ENCODE peak calls at places on chromosome 11, in ten cellular contexts. G is heart right ventricle, V is left lung, L is A549, J is left ventricle myocardium inferior, K is endodermal cell, R is transverse colon, Z is kidney, S is SJSA1, N is ovary. U is an unnamed sample. For H3K4me1, the result is how much of the 10 kb centered on the place peaks cover.

GRCh38 chr11:112614605-112615004 is 346.6 kb upstream of the NCAM1 start:
- DNase-seq in G (no peak), V (no peak), L (no peak), J (no peak), K (no peak), R (no peak), Z (no peak), S (no peak), N (no peak), U (no peak)

GRCh38 chr11:5280582-5281102 is 10.9 kb upstream of the HBE1 start:
- DNase-seq in G (peak), V (peak), L (peak), J (peak), K (peak), R (no peak), Z (peak), S (peak), N (peak), U (peak)

GRCh38 chr11:105918039-105918438 is 104.0 kb downstream of the MSANTD4 start:
- DNase-seq in G (no peak), V (no peak), L (no peak), J (no peak), K (no peak), R (no peak), Z (no peak), S (no peak), N (no peak), U (no peak)

GRCh38 chr11:3669742-3670183 is 1.4 kb downstream of the CHRNA10 start:
- DNase-seq in G (peak), V (no peak), L (no peak), J (peak), K (no peak), R (no peak), Z (no peak), S (no peak), N (no peak), U (no peak)

GRCh38 chr11:102608699-102609098 is 16.4 kb downstream of the MMP20 start:
- DNase-seq in G (no peak), V (no peak), L (no peak), J (no peak), K (no peak), R (no peak), Z (no peak), S (no peak), N (no peak), U (no peak)

GRCh38 chr11:115530752-115531151 is 26.5 kb upstream of the CADM1 start:
- DNase-seq in G (no peak), V (no peak), L (peak), J (no peak), K (peak), R (no peak), Z (no peak), S (no peak), N (no peak), U (no peak)

GRCh38 chr11:66277475-66278391 is at the start of gene CNIH2:
- DNase-seq in G (no peak), V (no peak), L (peak), J (no peak), K (peak), R (peak), Z (no peak), S (no peak), N (no peak), U (no peak)

GRCh38 chr11:124538019-124538418 is 5.4 kb downstream of the OR8B12 start:
- DNase-seq in G (no peak), V (no peak), L (no peak), J (no peak), K (no peak), R (no peak), Z (no peak), S (no peak), N (no peak), U (no peak)

GRCh38 chr11:57746920-57747319 is 4.7 kb downstream of the BTBD18 start:
- DNase-seq in G (no peak), V (no peak), L (no peak), J (no peak), K (no peak), R (no peak), Z (no peak), S (no peak), N (no peak), U (no peak)

DNA sequence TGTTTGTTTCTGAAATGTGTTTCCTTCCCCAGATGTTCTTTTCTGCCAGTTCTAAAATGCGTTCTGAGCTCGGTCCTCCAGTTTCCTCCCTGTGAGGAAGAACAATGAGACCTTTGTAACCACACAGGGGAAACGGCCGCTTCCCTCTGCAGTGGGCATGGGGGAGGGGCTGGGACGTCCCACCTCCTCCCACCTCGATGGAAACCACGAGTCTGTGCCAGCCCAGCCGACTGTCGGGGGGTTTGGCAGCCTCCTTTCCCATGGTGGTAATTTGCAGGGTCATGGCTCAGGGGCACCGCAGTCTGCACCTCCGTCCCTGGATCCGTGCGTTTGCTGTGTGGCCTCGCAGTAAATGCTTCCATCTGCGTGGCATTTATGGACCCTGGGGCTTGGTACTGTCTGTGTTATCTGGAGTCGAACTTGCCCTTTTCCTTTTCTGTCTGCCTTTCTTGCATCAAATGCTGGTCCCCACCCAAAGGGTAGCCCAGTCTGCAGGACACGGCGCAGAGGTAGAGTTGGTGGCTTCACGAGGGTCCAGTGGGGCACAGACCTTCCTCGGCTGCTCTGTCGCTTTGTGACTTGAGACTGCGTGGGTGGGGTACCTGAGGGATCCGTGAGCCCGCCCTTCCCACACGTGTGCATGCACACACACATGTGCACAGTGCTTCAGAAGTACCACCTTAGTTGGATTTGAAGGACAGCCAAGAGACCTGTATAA is 16.1 kb downstream of the LRP5 start:
- DNase-seq in G (peak), V (no peak), L (no peak), J (peak), K (peak), R (peak), Z (peak), S (peak), N (no peak), U (peak)
- H3K4me1 ChIP-seq in G (half or more), V (half or more), L (under half), J (half or more), K (under half), R (half or more), Z (under half), S (under half), N (under half), U (under half)

GRCh38 chr11:77072851-77073327 is 6.1 kb downstream of the CAPN5 start:
- DNase-seq in G (no peak), V (no peak), L (no peak), J (no peak), K (peak), R (no peak), Z (peak), S (no peak), N (no peak), U (no peak)
- H3K4me1 ChIP-seq in G (under half), V (under half), L (under half), J (under half), K (under half), R (half or more), Z (under half), S (under half), N (under half), U (under half)

GRCh38 chr11:134037093-134037908 is 31.6 kb upstream of the JAM3 start:
- DNase-seq in G (peak), V (peak), L (no peak), J (peak), K (peak), R (peak), Z (peak), S (no peak), N (peak), U (peak)
- H3K4me1 ChIP-seq in G (half or more), V (under half), L (under half), J (half or more), K (under half), R (under half), Z (under half), S (under half), N (under half), U (under half)

DNA sequence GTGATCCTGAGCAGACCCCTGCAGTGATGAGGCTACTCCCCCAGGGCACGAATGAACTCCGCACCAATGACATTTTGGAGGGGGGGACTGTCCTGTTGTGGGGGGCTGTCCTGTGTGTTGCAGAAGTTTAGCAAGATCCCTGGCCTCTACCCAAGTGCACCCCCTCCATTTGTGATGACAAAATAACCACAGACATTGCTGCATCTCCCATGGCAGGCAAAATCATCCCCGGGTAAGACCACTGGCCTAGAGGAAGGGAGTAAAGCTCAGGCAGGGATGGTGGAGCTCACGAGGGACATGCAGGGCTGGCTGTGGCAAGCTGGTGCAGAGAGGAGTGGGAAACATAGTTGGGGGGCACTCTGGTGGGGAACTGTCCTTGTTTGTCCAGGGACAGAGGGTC is 40.6 kb downstream of the NECTIN1 start:
- DNase-seq in G (no peak), V (no peak), L (no peak), J (no peak), K (no peak), R (no peak), Z (no peak), S (no peak), N (no peak), U (no peak)
- H3K4me1 ChIP-seq in G (under half), V (half or more), L (under half), J (under half), K (under half), R (under half), Z (under half), S (under half), N (under half), U (under half)

DNA sequence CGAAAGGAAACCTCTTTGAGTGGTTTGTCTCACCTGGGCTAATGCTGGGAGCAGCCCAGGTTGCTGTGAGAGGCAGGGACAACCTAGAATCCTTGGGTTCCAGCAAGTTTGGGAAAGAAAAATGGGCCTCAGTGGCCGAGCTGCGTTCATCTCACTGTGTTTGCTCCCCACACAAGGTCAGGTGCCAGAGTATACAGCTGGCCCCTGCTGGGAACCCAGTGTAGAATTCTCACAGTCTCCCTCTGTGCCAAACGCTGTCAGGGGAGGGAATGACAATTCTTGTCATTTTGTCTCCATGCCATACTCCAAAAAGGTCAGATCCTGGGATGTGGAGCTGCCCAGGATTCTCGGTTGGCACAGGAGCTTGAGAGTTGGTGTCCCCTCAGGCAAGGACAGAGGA is 4.3 kb downstream of the DGKZ start:
- DNase-seq in G (no peak), V (no peak), L (no peak), J (no peak), K (no peak), R (no peak), Z (no peak), S (no peak), N (no peak), U (no peak)
- H3K4me1 ChIP-seq in G (half or more), V (half or more), L (under half), J (half or more), K (under half), R (under half), Z (under half), S (under half), N (under half), U (under half)

GRCh38 chr11:130553306-130553705 is 104.9 kb downstream of the ADAMTS15 start:
- DNase-seq in G (no peak), V (no peak), L (no peak), J (no peak), K (no peak), R (no peak), Z (no peak), S (no peak), N (no peak), U (no peak)
- H3K4me1 ChIP-seq in G (under half), V (under half), L (under half), J (under half), K (under half), R (under half), Z (under half), S (under half), N (under half), U (under half)

GRCh38 chr11:67468835-67469811 is at the start of gene TMEM134:
- DNase-seq in G (peak), V (peak), L (peak), J (peak), K (peak), R (peak), Z (peak), S (peak), N (peak), U (peak)

GRCh38 chr11:67468509-67468834 is 579 bp downstream of the TMEM134 start:
- DNase-seq in G (no peak), V (no peak), L (no peak), J (no peak), K (peak), R (no peak), Z (no peak), S (no peak), N (no peak), U (no peak)

GRCh38 chr11:67466367-67466766 is 2.7 kb downstream of the TMEM134 start:
- DNase-seq in G (no peak), V (no peak), L (no peak), J (no peak), K (no peak), R (no peak), Z (no peak), S (no peak), N (peak), U (no peak)

GRCh38 chr11:67468056-67468455 is 995 bp downstream of the TMEM134 start:
- DNase-seq in G (no peak), V (peak), L (no peak), J (no peak), K (no peak), R (peak), Z (peak), S (no peak), N (peak), U (peak)

DNA sequence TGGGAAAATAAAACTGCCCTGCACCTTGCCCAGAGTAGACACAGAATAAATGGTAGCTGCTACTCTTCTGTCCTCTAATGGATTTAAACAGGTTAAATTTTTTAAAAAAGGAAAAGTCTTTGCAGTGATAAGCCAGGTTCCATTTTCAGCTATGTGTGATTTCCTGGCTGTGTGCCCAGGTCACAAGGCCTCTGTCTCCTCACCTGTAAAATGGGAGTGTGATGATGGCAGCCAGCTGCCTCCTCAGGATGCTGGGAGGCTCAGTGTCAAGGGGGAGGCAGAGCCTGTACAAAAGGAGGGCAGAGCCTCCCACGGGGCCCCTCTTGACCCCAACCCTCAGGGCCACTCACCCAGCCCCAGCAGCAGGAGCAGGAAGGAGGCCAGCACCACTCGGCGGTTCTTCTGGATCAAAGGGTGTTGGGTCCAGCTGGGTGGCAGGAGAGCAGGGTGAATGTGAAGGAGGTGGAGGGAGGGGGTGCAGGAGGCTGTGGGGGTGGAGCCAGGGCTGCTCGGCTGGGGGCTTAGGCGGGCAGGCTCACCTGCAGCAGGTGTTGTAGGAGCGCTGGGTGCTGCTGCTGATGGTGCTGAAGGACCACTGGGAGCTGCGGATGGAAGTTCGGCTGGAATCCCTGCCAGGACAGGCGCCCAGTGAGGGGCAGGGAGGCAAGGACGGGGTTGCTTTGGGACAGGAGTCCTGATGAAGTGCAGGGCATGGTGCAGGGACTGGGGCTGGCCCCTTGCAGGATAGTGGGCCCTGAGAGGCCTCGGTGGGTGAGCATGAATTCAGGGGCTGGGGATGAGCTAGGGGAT is 1.9 kb downstream of the TMEM134 start:
- DNase-seq in G (no peak), V (no peak), L (no peak), J (no peak), K (no peak), R (no peak), Z (peak), S (no peak), N (peak), U (no peak)
- H3K4me1 ChIP-seq in G (under half), V (under half), L (under half), J (half or more), K (under half), R (under half), Z (under half), S (under half), N (under half), U (under half)

GRCh38 chr11:61906522-61906909 is 10.8 kb downstream of the RAB3IL1 start:
- DNase-seq in G (no peak), V (no peak), L (no peak), J (no peak), K (no peak), R (no peak), Z (no peak), S (no peak), N (no peak), U (no peak)
- H3K4me1 ChIP-seq in G (under half), V (under half), L (under half), J (under half), K (under half), R (under half), Z (under half), S (under half), N (under half), U (under half)

DNA sequence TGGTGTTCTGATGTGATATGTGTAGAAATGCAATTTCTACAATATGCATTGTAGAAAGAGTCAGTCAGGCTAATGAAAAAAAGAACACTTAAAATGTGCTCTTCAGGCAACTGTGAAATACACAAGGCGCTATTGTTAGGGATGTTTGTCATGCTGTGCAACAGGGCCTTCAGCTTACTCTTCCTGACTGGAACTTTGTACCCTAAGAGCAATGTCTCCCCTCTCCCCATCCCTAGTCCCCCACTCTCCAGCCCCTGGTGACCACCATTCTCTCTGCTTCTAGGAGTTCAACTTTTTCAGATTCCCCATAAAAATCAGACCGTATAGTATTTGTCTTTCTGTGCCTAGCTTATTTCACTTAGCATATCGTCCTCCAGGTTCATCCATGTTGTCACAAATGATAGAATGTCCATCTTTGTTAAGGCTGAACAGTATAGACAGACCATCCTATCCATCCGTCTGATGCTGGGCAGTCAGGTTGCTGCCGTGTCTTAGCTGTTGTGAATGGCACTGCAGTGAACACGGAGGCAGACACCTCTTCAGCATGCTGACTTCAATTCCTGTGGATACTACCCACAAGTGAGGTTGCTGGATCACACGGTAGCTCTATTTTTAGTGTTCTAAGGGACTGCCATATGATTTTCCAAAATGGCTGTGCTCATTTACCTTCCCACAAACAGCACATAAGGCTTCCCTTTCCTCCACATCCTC is 10.7 kb downstream of the NDUFV1 start:
- DNase-seq in G (no peak), V (no peak), L (no peak), J (no peak), K (peak), R (no peak), Z (no peak), S (no peak), N (no peak), U (no peak)
- H3K4me1 ChIP-seq in G (under half), V (under half), L (under half), J (under half), K (under half), R (under half), Z (under half), S (under half), N (under half), U (under half)